ENCODE peak calls at places on chromosomes 12 and 14, in seven cellular contexts. Q is thyroid gland, U is tibial artery, K is PC-9, M is heart left ventricle, W is left lung, H is right lobe of liver. E is an unnamed sample. For H3K4me1 and H3K36me3, the result is how much of the 10 kb centered on the place peaks cover.

GRCh38 chr12:47860279-47860841 is 40.7 kb upstream of the HDAC7 start:
- DNase-seq in U (no peak), K (no peak), H (no peak), W (no peak), M (no peak), Q (no peak), E (no peak)

GRCh38 chr12:45336331-45336730 is 120.4 kb downstream of the ANO6 start:
- DNase-seq in Q (no peak), U (no peak), K (peak), M (no peak), H (no peak), W (no peak), E (no peak)

GRCh38 chr12:63889721-63890509 is 45.4 kb downstream of the SRGAP1 start:
- DNase-seq in W (no peak), M (no peak), H (peak), K (no peak), Q (peak), U (no peak), E (no peak)

GRCh38 chr14:42884100-42884499 is 1277.4 kb downstream of the LRFN5 start:
- DNase-seq in W (no peak), K (peak), M (no peak), Q (no peak), U (no peak), H (no peak), E (no peak)

GRCh38 chr12:27290501-27291168 is 42.0 kb upstream of the BMAL2 start:
- DNase-seq in K (no peak), W (no peak), Q (no peak), H (no peak), M (no peak), U (no peak), E (no peak)

GRCh38 chr12:67942704-67943103 is 46.5 kb upstream of the IFNG-AS1 start:
- DNase-seq in K (no peak), Q (no peak), M (no peak), U (no peak), H (no peak), W (no peak), E (no peak)

GRCh38 chr14:71692496-71692895 is 239.7 kb upstream of the RGS6 start:
- DNase-seq in U (no peak), K (no peak), M (no peak), Q (peak), W (peak), H (no peak), E (peak)

GRCh38 chr14:105287249-105288102 is 13.3 kb downstream of the BRF1 start:
- DNase-seq in Q (no peak), K (no peak), U (no peak), H (peak), W (no peak), M (no peak), E (no peak)

GRCh38 chr12:110936367-110937103 is 16.2 kb upstream of the MYL2 start:
- DNase-seq in K (no peak), Q (no peak), M (no peak), W (no peak), H (no peak), U (no peak), E (no peak)

GRCh38 chr14:68623307-68623706 is 169.6 kb downstream of the ZFP36L1 start:
- DNase-seq in U (no peak), H (no peak), K (peak), M (no peak), Q (no peak), W (no peak), E (no peak)

GRCh38 chr12:89947437-89948265 is 239.0 kb upstream of the ATP2B1 start:
- DNase-seq in Q (no peak), H (no peak), U (no peak), W (no peak), M (no peak), K (peak), E (no peak)

GRCh38 chr14:59695198-59695597 is 118.6 kb upstream of the CCDC175 start:
- DNase-seq in Q (no peak), W (no peak), U (peak), H (no peak), M (no peak), K (no peak), E (no peak)

GRCh38 chr12:121949643-121950397 is 31.4 kb downstream of the CFAP251 start:
- DNase-seq in U (no peak), Q (no peak), W (no peak), H (no peak), M (no peak), K (no peak), E (no peak)

GRCh38 chr12:89927226-89927698 is 218.6 kb upstream of the ATP2B1 start:
- DNase-seq in U (no peak), W (no peak), H (no peak), Q (no peak), M (no peak), K (no peak), E (no peak)

GRCh38 chr12:131990066-131990979 is 40.6 kb downstream of the EP400 start:
- DNase-seq in U (no peak), K (no peak), Q (no peak), M (no peak), W (no peak), H (peak), E (no peak)

GRCh38 chr14:101968186-101968585 is 3.8 kb downstream of the DYNC1H1 start:
- DNase-seq in W (no peak), U (no peak), K (no peak), H (peak), Q (no peak), M (no peak), E (no peak)

GRCh38 chr12:124453419-124454351 is 113.7 kb downstream of the NCOR2 start:
- DNase-seq in K (peak), H (peak), M (peak), W (peak), Q (peak), U (peak), E (peak)

GRCh38 chr12:96401061-96401871 is 1.0 kb upstream of the CDK17 start:
- DNase-seq in H (no peak), W (no peak), Q (peak), M (no peak), K (peak), U (no peak), E (no peak)

GRCh38 chr14:24984846-24985589 is 64.9 kb downstream of the STXBP6 start:
- DNase-seq in Q (peak), U (no peak), M (no peak), W (no peak), K (no peak), H (no peak), E (no peak)

GRCh38 chr12:29405561-29405960 is 24.6 kb upstream of the ERGIC2 start:
- DNase-seq in Q (no peak), W (no peak), H (no peak), K (no peak), M (no peak), U (no peak), E (no peak)

GRCh38 chr12:92297932-92298681 is 152.5 kb upstream of the BTG1 start:
- DNase-seq in H (no peak), Q (no peak), K (no peak), M (no peak), W (no peak), U (peak), E (no peak)

GRCh38 chr12:92297405-92297804 is 151.8 kb upstream of the BTG1 start:
- DNase-seq in K (no peak), H (no peak), Q (no peak), U (no peak), M (no peak), W (no peak), E (no peak)

GRCh38 chr12:92294676-92295440 is 149.2 kb upstream of the BTG1 start:
- DNase-seq in W (no peak), H (no peak), U (no peak), Q (no peak), M (no peak), K (no peak), E (no peak)

GRCh38 chr12:92292016-92292415 is 146.4 kb upstream of the BTG1 start:
- DNase-seq in W (no peak), H (no peak), Q (no peak), K (no peak), U (no peak), M (no peak), E (no peak)

DNA sequence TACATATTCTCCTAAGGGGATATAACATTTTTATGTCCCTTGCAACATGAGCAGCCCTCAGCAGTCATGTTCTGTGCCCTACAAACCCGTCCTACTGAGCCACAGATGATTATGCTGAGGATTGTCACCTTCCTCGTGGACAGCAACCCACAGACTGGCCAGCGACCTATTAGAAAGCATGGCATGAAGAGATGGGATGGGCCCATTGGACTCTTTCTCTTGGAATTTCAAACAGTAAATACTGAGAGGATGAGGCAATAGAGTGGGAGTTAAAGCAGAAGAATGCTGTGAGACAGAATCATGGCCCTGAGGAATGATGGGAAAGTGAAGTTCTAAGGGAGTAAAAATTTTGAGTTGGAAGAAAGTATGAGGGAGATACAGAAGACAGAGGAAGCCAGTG is 149.9 kb upstream of the BTG1 start:
- DNase-seq in K (no peak), U (no peak), Q (no peak), M (no peak), H (no peak), W (no peak), E (no peak)
- H3K27ac ChIP-seq in K (no peak), U (no peak), Q (no peak), M (no peak), H (no peak), W (no peak), E (no peak)

GRCh38 chr12:100247765-100248164 is 19.1 kb downstream of the DEPDC4 start:
- DNase-seq in Q (no peak), H (no peak), M (no peak), W (no peak), U (no peak), K (no peak), E (no peak)
- H3K4me1 ChIP-seq in Q (under half), H (under half), M (under half), W (under half), U (under half), K (under half), E (under half)

GRCh38 chr12:1448321-1448720 is 146.1 kb downstream of the FBXL14 start:
- DNase-seq in Q (no peak), K (no peak), U (no peak), M (no peak), W (no peak), H (no peak), E (no peak)

GRCh38 chr12:1443421-1444141 is 150.8 kb downstream of the FBXL14 start:
- DNase-seq in Q (no peak), W (no peak), U (no peak), H (no peak), M (no peak), K (no peak), E (no peak)

GRCh38 chr12:1444142-1444516 is 150.3 kb downstream of the FBXL14 start:
- DNase-seq in M (no peak), U (no peak), W (no peak), H (no peak), Q (no peak), K (no peak), E (no peak)

DNA sequence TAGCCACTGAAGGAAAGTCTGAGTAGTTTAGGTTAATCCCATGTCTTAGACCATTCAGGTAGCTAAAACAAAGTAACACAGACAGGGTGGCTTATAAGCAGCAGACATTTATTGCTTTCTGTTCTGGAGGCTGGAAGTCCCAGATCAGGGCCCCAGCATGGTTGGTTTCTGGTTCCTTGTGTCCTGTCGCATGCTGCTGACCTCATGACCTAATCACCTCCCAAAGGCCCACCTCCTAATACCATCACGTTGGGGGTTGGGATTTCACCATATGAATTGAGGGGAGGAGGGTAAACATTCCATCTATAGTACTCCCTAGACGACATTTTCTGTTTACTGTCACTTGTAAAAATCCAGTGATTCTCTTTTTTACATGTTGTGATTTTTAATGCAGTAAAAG is 148.6 kb downstream of the FBXL14 start:
- DNase-seq in W (no peak), U (no peak), K (no peak), M (no peak), Q (no peak), H (no peak), E (no peak)
- H3K36me3 ChIP-seq in W (under half), U (under half), K (under half), M (under half), Q (under half), H (under half), E (under half)

GRCh38 chr12:12439636-12440035 is 82.8 kb downstream of the BORCS5 start:
- DNase-seq in U (peak), Q (no peak), W (no peak), H (peak), M (no peak), K (peak), E (no peak)
- H3K27ac ChIP-seq in U (no peak), Q (no peak), W (no peak), H (peak), M (no peak), K (peak), E (no peak)

GRCh38 chr12:79121486-79121885 is 256.9 kb downstream of the SYT1 start:
- DNase-seq in K (no peak), H (no peak), M (no peak), W (no peak), U (no peak), Q (no peak), E (no peak)

GRCh38 chr12:79128956-79129355 is 264.4 kb downstream of the SYT1 start:
- DNase-seq in K (no peak), W (no peak), Q (no peak), U (no peak), H (no peak), M (no peak), E (no peak)

GRCh38 chr12:79124385-79124784 is 259.8 kb downstream of the SYT1 start:
- DNase-seq in K (no peak), H (no peak), U (no peak), Q (no peak), M (no peak), W (no peak), E (no peak)

GRCh38 chr12:79127268-79127895 is 262.8 kb downstream of the SYT1 start:
- DNase-seq in U (no peak), Q (no peak), K (peak), W (no peak), M (no peak), H (no peak), E (no peak)

DNA sequence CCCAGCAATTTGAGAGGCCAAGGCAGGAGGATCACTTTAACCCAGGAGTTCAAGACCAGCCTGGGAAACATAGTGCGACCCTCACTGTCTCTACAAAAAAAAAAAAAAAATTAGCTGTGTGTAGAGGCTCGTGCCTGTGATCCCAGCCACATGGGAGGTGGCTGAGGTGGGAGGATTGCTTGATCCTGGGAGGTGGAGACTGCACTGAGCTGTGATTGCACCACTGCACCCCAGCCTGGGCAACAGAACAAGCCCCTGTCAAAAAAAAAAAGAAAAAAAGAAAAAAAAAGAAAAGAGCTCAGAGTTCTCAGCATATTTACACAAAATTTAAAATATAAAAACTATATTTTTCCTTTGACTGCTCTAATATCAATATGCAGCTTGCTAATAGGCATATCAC is 260.8 kb downstream of the SYT1 start:
- DNase-seq in U (no peak), M (no peak), K (no peak), H (no peak), Q (no peak), W (no peak), E (no peak)
- H3K4me1 ChIP-seq in U (under half), M (under half), K (under half), H (under half), Q (under half), W (under half), E (under half)

GRCh38 chr14:100115236-100115635 is 44.2 kb downstream of the DEGS2 start:
- DNase-seq in K (no peak), U (no peak), Q (no peak), M (no peak), H (no peak), W (no peak), E (no peak)

GRCh38 chr14:100117026-100117425 is 42.4 kb downstream of the DEGS2 start:
- DNase-seq in H (no peak), K (no peak), U (no peak), M (peak), Q (no peak), W (no peak), E (no peak)

GRCh38 chr14:100115726-100116125 is 43.7 kb downstream of the DEGS2 start:
- DNase-seq in W (no peak), K (no peak), H (no peak), U (no peak), Q (no peak), M (no peak), E (no peak)

GRCh38 chr14:100116134-100116533 is 43.3 kb downstream of the DEGS2 start:
- DNase-seq in U (no peak), H (no peak), W (no peak), Q (no peak), M (no peak), K (no peak), E (no peak)

GRCh38 chr14:100114109-100114765 is 45.2 kb downstream of the DEGS2 start:
- DNase-seq in W (no peak), Q (no peak), U (no peak), K (no peak), M (no peak), H (no peak), E (no peak)
- H3K36me3 ChIP-seq in W (under half), Q (under half), U (under half), K (under half), M (under half), H (under half), E (under half)

DNA sequence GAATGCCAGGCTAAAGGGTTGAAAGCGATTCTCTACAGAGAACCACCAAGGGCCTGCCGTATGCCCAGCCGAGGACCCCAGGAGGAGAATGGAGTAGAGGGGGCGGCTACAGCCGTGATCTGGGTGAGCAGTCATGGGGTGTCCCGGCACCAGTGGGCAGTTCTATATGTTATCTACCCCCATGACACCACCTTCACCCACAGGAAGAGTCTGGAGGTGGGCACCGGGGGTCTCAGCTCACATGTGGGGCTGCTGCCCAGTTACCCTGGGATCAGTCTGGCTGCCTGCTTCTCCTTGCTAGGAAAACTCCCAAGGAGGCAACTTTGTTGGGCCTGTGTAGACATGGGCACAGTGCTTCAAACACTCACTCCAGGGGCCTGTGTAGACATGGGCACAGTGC is 99.4 kb downstream of the LGMN start:
- DNase-seq in Q (no peak), H (no peak), K (no peak), M (no peak), U (no peak), W (no peak), E (no peak)
- H3K27ac ChIP-seq in Q (no peak), H (no peak), K (peak), M (peak), U (peak), W (peak), E (peak)

GRCh38 chr14:97705107-97705506 is 907.9 kb downstream of the VRK1 start:
- DNase-seq in U (no peak), Q (no peak), K (no peak), H (no peak), M (no peak), W (no peak), E (no peak)

GRCh38 chr14:97707603-97708002 is 910.4 kb downstream of the VRK1 start:
- DNase-seq in H (no peak), U (no peak), M (no peak), K (no peak), W (no peak), Q (no peak), E (no peak)

GRCh38 chr14:97704316-97704715 is 907.1 kb downstream of the VRK1 start:
- DNase-seq in W (no peak), M (no peak), H (no peak), K (no peak), U (no peak), Q (no peak), E (no peak)

GRCh38 chr14:97706814-97707213 is 909.6 kb downstream of the VRK1 start:
- DNase-seq in Q (no peak), K (no peak), M (no peak), W (no peak), U (no peak), H (no peak), E (no peak)

DNA sequence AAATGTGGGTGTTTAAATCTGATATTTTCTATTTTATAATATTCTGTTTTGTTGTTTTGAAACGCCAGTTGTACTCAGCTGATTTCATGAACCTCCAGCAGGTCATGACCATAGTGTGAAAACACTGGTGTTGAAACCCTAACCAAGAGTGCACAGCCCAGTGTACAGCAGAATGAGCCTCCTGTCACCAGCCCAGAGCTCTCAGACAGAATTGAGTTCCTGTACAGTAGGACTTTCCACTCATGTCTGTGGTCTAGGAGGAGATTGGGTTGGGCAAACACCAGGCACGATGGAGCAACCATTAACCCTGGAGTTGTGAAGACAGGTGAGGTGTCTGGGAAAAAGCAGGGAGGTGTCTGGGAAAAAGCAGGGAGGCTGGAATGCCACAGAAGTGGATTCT is 908.8 kb downstream of the VRK1 start:
- DNase-seq in Q (no peak), M (no peak), U (no peak), K (no peak), W (no peak), H (no peak), E (no peak)
- H3K4me1 ChIP-seq in Q (under half), M (under half), U (under half), K (under half), W (under half), H (under half), E (under half)

DNA sequence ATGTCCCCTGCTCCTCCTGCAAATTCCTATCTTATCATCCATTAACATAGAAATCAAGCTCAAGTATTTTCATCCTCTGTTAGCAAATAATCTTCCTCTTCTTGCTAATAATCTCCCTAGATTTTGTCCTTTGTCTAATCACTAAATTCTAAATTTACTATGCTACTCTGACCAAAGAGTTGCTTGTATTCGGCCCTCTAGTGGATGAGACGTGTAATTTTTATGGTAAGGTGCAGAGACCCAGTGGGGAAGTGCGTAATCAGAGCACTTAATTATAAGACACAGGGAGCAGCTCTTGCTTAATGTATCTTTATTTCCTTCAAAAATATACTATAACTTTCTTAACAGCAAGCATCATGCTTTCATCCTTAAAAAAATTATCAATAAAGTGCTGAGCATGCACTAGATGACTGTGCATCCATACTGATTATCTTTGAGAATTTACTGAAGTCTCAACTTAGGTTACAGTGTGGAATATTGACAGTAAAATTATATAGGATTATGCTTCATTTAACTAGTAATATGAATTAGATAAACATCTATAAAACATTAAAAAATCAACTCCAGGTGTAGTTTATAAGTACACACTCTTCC is 212.6 kb downstream of the SLC16A7 start:
- DNase-seq in U (no peak), K (peak), W (no peak), M (no peak), Q (no peak), H (no peak), E (no peak)
- H3K36me3 ChIP-seq in U (under half), K (under half), W (under half), M (under half), Q (under half), H (under half), E (under half)